ENCODE peak calls at places on chromosomes 11 and 22, in eight cellular contexts. I is A549, E is GM23248, P is left ventricle myocardium inferior, C is sigmoid colon, R is heart left ventricle, V is HCT116, L is PC-3. N is an unnamed sample.

GRCh38 chr11:833114-833791 is 501 bp downstream of the CD151 start:
- DNase-seq in I (peak; percentile 55), E (peak; percentile 85), P (peak; percentile 73), C (no peak), R (peak; percentile 76), V (no peak), L (no peak), N (peak; percentile 75)

GRCh38 chr11:47591764-47592163 is 2.4 kb downstream of the C1QTNF4 start:
- DNase-seq in I (no peak), E (no peak), P (no peak), C (no peak), R (no peak), V (no peak), L (no peak), N (no peak)

GRCh38 chr11:69986421-69987229 is 91.5 kb upstream of the ANO1 start:
- DNase-seq in I (no peak), E (no peak), P (peak; percentile 25), C (no peak), R (peak; percentile 51), V (no peak), L (no peak), N (no peak)

GRCh38 chr11:70495351-70496310 is 97.3 kb downstream of the CTTN start:
- DNase-seq in I (no peak), E (no peak), P (peak; percentile 10), C (peak; percentile 46), R (no peak), V (no peak), L (no peak), N (peak; percentile 13)

GRCh38 chr11:110711776-110712642 is at the start of gene ARHGAP20:
- DNase-seq in I (peak; percentile 14), E (peak; percentile 87), P (peak; percentile 55), C (peak; percentile 85), R (peak; percentile 58), V (no peak), L (peak; percentile 12), N (peak; percentile 64)

GRCh38 chr22:35376728-35377472 is 4.0 kb upstream of the HMOX1 start:
- DNase-seq in I (peak; percentile 96), E (peak; percentile 99), P (peak; percentile 89), C (peak; percentile 98), R (peak; percentile 94), V (peak; percentile 83), L (peak; percentile 94), N (peak; percentile 93)

GRCh38 chr22:29112680-29113079 is 39.8 kb downstream of the KREMEN1 start:
- DNase-seq in I (no peak), E (peak; percentile 70), P (no peak), C (no peak), R (no peak), V (no peak), L (no peak), N (no peak)

GRCh38 chr22:38623357-38623756 is 32.8 kb downstream of the FAM227A start:
- DNase-seq in I (no peak), E (peak; percentile 8), P (no peak), C (no peak), R (no peak), V (no peak), L (no peak), N (no peak)

GRCh38 chr11:88068848-88069554 is 106.2 kb downstream of the RAB38 start:
- DNase-seq in I (no peak), E (no peak), P (no peak), C (no peak), R (no peak), V (no peak), L (no peak), N (no peak)

GRCh38 chr11:50182486-50182885 is 149.8 kb downstream of the OR4C45 start:
- DNase-seq in I (no peak), E (no peak), P (no peak), C (no peak), R (peak; percentile 9), V (no peak), L (no peak), N (no peak)

GRCh38 chr11:1812801-1813200 is 22.0 kb upstream of the SYT8 start:
- DNase-seq in I (no peak), E (no peak), P (no peak), C (no peak), R (no peak), V (no peak), L (no peak), N (no peak)

GRCh38 chr22:48204296-48204695 is 1441.8 kb downstream of the TBC1D22A start:
- DNase-seq in I (no peak), E (no peak), P (no peak), C (no peak), R (no peak), V (no peak), L (no peak), N (no peak)

GRCh38 chr22:28930357-28931007 is 47.1 kb downstream of the ZNRF3 start:
- DNase-seq in I (no peak), E (no peak), P (no peak), C (no peak), R (no peak), V (no peak), L (no peak), N (no peak)

GRCh38 chr22:41931701-41932269 is 5.2 kb upstream of the TNFRSF13C start:
- DNase-seq in I (no peak), E (no peak), P (no peak), C (no peak), R (no peak), V (no peak), L (no peak), N (no peak)

GRCh38 chr11:111944651-111945051 is 7.5 kb downstream of the DIXDC1 start:
- DNase-seq in I (peak; percentile 57), E (peak; percentile 98), P (no peak), C (no peak), R (no peak), V (no peak), L (peak; percentile 47), N (no peak)

GRCh38 chr11:79045811-79046304 is 395.0 kb downstream of the TENM4 start:
- DNase-seq in I (no peak), E (no peak), P (no peak), C (no peak), R (no peak), V (no peak), L (no peak), N (no peak)

GRCh38 chr22:44440224-44441160 is 57.5 kb downstream of the RTL6 start:
- DNase-seq in I (no peak), E (no peak), P (no peak), C (peak; percentile 37), R (no peak), V (no peak), L (no peak), N (no peak)

GRCh38 chr22:50076646-50077624 is 8.3 kb downstream of the MLC1 start:
- DNase-seq in I (no peak), E (no peak), P (no peak), C (no peak), R (no peak), V (no peak), L (no peak), N (no peak)

GRCh38 chr11:75472081-75472732 is 39.2 kb upstream of the KLHL35 start:
- DNase-seq in I (no peak), E (no peak), P (no peak), C (no peak), R (no peak), V (no peak), L (no peak), N (no peak)

GRCh38 chr11:12182650-12183511 is 72.5 kb downstream of the MICAL2 start:
- DNase-seq in I (peak; percentile 89), E (peak; percentile 98), P (peak; percentile 61), C (no peak), R (peak; percentile 72), V (peak; percentile 74), L (peak; percentile 94), N (peak; percentile 60)

GRCh38 chr11:112343368-112344039 is 82.8 kb upstream of the PLET1 start:
- DNase-seq in I (no peak), E (no peak), P (no peak), C (no peak), R (no peak), V (no peak), L (peak; percentile 40), N (no peak)

GRCh38 chr11:19577391-19577831 is 135.2 kb upstream of the NAV2 start:
- DNase-seq in I (no peak), E (peak; percentile 41), P (peak; percentile 32), C (no peak), R (peak; percentile 54), V (no peak), L (no peak), N (no peak)
- H3K27ac ChIP-seq in I (no peak overlapping the region), E (peak overlapping the region; percentile 60), P (peak overlapping the region; percentile 93), C (peak overlapping the region; percentile 92), R (peak overlapping the region; percentile 87), V (no peak overlapping the region), L (peak overlapping the region; percentile 61), N (no peak overlapping the region)

DNA sequence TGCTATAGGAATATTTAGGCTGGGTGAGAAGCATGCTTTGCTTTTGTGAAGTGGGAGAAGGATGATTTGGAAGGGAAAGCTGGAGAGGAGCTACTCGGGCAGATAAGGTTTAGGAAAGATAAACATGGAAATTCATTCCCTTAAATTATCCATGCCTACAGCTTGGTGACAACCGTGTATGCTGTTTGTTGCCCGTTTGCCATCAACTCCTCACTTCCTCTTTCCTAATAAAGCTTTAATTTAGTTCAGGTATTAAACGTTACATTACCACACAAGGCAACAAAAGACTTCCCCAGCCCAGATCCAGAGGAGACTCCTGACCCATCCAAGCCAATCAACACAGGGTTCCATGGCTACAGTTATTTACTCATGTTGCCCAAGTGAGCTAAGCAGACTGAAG is 101.8 kb upstream of the GRAMD1B start:
- DNase-seq in I (no peak), E (no peak), P (no peak), C (no peak), R (no peak), V (no peak), L (no peak), N (no peak)
- H3K4me1 ChIP-seq in I (no peaks in the 10 kb centered on the region), E (no peaks in the 10 kb centered on the region), P (peaks cover 22% of the 10 kb centered on the region), C (no peaks in the 10 kb centered on the region), R (peaks cover 10% of the 10 kb centered on the region), V (no peaks in the 10 kb centered on the region), L (no peaks in the 10 kb centered on the region), N (no peaks in the 10 kb centered on the region)

GRCh38 chr22:20998411-20999336 is 3.2 kb downstream of the THAP7 start:
- DNase-seq in I (no peak), E (peak; percentile 63), P (no peak), C (no peak), R (no peak), V (no peak), L (peak; percentile 12), N (no peak)

GRCh38 chr22:20999350-21000214 is 2.3 kb downstream of the THAP7 start:
- DNase-seq in I (no peak), E (no peak), P (no peak), C (no peak), R (peak; percentile 7), V (no peak), L (no peak), N (no peak)

GRCh38 chr22:21001601-21002325 is at the start of gene THAP7:
- DNase-seq in I (peak; percentile 92), E (peak; percentile 98), P (peak; percentile 98), C (peak; percentile 98), R (peak; percentile 98), V (peak; percentile 89), L (peak; percentile 91), N (peak; percentile 97)

GRCh38 chr22:21000987-21001600 is 824 bp downstream of the THAP7 start:
- DNase-seq in I (no peak), E (no peak), P (no peak), C (no peak), R (peak; percentile 3), V (no peak), L (no peak), N (no peak)

GRCh38 chr22:21000215-21000986 is 1.5 kb downstream of the THAP7 start:
- DNase-seq in I (no peak), E (peak; percentile 63), P (no peak), C (no peak), R (peak; percentile 15), V (no peak), L (peak; percentile 9), N (no peak)
- H3K27ac ChIP-seq in I (peak overlapping the region; percentile 99), E (peak overlapping the region; percentile 99), P (peak overlapping the region; percentile 99), C (peak overlapping the region; percentile 99), R (peak overlapping the region; percentile 99), V (peak overlapping the region; percentile 97), L (no peak overlapping the region), N (peak overlapping the region; percentile 93)

GRCh38 chr22:23137468-23137867 is 4.3 kb downstream of the RSPH14 start:
- DNase-seq in I (no peak), E (no peak), P (no peak), C (no peak), R (no peak), V (no peak), L (no peak), N (no peak)
- H3K4me1 ChIP-seq in I (peaks cover 4% of the 10 kb centered on the region), E (peaks cover 7% of the 10 kb centered on the region), P (peaks cover 18% of the 10 kb centered on the region), C (no peaks in the 10 kb centered on the region), R (peaks cover 16% of the 10 kb centered on the region), V (peaks cover 8% of the 10 kb centered on the region), L (no peaks in the 10 kb centered on the region), N (peaks cover 4% of the 10 kb centered on the region)

N was measured in ovary.